ENCODE peak calls at places on chromosomes 11 and 22, in six cellular contexts. V is fibroblast of lung; J is upper lobe of left lung; A is CD8-positive, alpha-beta memory T cell; C is ovary; G is GM23248. U is an unnamed sample.

GRCh38 chr22:47174671-47175111 is 412.2 kb downstream of the TBC1D22A start:
- DNase-seq in V (no peak), J (peak), A (no peak), C (peak), G (no peak), U (no peak)

GRCh38 chr11:62392944-62393628 is 25.7 kb upstream of the SCGB1A1 start:
- DNase-seq in V (no peak), J (no peak), A (peak), C (peak), G (peak), U (peak)

GRCh38 chr22:26573026-26573662 is 16.8 kb downstream of the TPST2 start:
- DNase-seq in V (peak), J (peak), A (no peak), C (no peak), G (no peak), U (no peak)

GRCh38 chr11:118436639-118437045 is 350 bp downstream of the KMT2A start:
- DNase-seq in V (no peak), J (peak), A (peak), C (no peak), G (peak), U (peak)

GRCh38 chr11:79101736-79102135 is 339.1 kb downstream of the TENM4 start:
- DNase-seq in V (no peak), J (no peak), A (no peak), C (no peak), G (no peak), U (no peak)

GRCh38 chr11:63974259-63975143 is at the start of gene COX8A:
- DNase-seq in V (peak), J (peak), A (peak), C (peak), G (peak), U (peak)

GRCh38 chr22:24008381-24009226 is 2.5 kb upstream of the CABIN1 start:
- DNase-seq in V (no peak), J (no peak), A (no peak), C (no peak), G (no peak), U (no peak)

GRCh38 chr11:10587995-10588394 is 19.5 kb upstream of the LYVE1 start:
- DNase-seq in V (no peak), J (no peak), A (no peak), C (no peak), G (no peak), U (no peak)

GRCh38 chr11:61972796-61973602 is 5.6 kb upstream of the FTH1 start:
- DNase-seq in V (peak), J (peak), A (no peak), C (peak), G (peak), U (peak)

GRCh38 chr11:6742260-6742659 is 29.5 kb downstream of the OR2AG2 start:
- DNase-seq in V (no peak), J (no peak), A (no peak), C (no peak), G (no peak), U (no peak)

GRCh38 chr11:74018331-74019005 is 9.6 kb upstream of the UCP3 start:
- DNase-seq in V (peak), J (peak), A (no peak), C (peak), G (peak), U (no peak)

GRCh38 chr22:50739279-50739691 is 1.3 kb downstream of the ACR start:
- DNase-seq in V (no peak), J (no peak), A (no peak), C (no peak), G (no peak), U (no peak)

DNA sequence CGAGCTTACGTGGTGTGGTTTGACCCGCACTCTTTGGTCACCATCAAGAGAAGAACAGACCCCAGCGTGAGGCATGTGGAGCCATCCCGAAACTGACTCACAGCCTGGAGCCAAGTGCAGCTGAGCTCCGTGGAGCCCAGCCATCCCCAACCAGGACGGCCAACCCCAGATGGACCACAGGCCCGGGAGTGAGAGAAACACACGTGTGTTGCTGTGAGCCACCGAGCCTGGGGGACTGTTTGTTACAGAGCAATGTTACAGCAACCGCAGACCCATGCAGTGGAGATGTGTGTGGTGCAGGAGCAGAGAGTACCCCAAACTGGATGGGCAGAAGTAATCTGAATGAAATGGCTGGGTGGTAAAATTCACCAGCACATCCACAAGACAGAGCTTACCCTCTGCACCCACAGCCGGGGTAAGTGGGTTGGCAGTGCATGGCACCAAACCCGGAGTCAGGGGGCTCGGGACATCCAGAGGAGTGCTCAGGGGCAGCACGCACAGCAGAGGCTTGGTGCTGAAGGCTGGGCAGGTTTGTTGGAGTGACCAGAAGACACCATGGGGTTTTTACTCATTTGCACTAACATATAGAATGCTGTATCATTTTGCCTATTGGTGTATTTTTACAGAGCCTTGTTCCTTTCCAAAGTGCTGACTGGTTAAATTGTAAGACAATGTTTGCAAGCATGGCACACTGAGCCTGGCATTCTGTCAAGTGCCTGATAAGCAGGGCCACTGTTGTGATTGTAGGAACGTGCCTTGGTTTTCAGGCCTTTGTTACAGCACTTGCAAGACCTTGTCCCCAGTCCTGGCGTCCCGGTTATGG is 90.4 kb downstream of the RTL6 start:
- DNase-seq in V (no peak), J (peak), A (peak), C (peak), G (no peak), U (no peak)
- H3K27ac ChIP-seq in V (no peak), J (no peak), A (no peak), C (no peak), G (no peak), U (no peak)

GRCh38 chr11:131618203-131618602 is 247.8 kb downstream of the NTM start:
- DNase-seq in V (peak), J (no peak), A (no peak), C (no peak), G (peak), U (no peak)
- H3K27ac ChIP-seq in V (no peak), J (no peak), A (no peak), C (no peak), G (no peak), U (no peak)

GRCh38 chr22:37309221-37310074 is 27.1 kb downstream of the CYTH4 start:
- DNase-seq in V (no peak), J (peak), A (peak), C (no peak), G (no peak), U (no peak)
- H3K27ac ChIP-seq in V (no peak), J (peak), A (peak), C (no peak), G (no peak), U (peak)

GRCh38 chr22:29914165-29914564 is 31.2 kb downstream of the MTMR3 start:
- DNase-seq in V (peak), J (no peak), A (no peak), C (no peak), G (peak), U (peak)
- H3K27ac ChIP-seq in V (no peak), J (no peak), A (no peak), C (no peak), G (peak), U (peak)

GRCh38 chr11:13327421-13327820 is 49.8 kb downstream of the BMAL1 start:
- DNase-seq in V (no peak), J (no peak), A (no peak), C (no peak), G (no peak), U (no peak)

GRCh38 chr11:13328276-13328675 is 50.7 kb downstream of the BMAL1 start:
- DNase-seq in V (no peak), J (no peak), A (no peak), C (no peak), G (no peak), U (no peak)

GRCh38 chr11:13332124-13332523 is 54.5 kb downstream of the BMAL1 start:
- DNase-seq in V (no peak), J (no peak), A (no peak), C (no peak), G (no peak), U (no peak)

GRCh38 chr11:13333456-13333957 is 55.9 kb downstream of the BMAL1 start:
- DNase-seq in V (no peak), J (no peak), A (no peak), C (no peak), G (peak), U (no peak)

DNA sequence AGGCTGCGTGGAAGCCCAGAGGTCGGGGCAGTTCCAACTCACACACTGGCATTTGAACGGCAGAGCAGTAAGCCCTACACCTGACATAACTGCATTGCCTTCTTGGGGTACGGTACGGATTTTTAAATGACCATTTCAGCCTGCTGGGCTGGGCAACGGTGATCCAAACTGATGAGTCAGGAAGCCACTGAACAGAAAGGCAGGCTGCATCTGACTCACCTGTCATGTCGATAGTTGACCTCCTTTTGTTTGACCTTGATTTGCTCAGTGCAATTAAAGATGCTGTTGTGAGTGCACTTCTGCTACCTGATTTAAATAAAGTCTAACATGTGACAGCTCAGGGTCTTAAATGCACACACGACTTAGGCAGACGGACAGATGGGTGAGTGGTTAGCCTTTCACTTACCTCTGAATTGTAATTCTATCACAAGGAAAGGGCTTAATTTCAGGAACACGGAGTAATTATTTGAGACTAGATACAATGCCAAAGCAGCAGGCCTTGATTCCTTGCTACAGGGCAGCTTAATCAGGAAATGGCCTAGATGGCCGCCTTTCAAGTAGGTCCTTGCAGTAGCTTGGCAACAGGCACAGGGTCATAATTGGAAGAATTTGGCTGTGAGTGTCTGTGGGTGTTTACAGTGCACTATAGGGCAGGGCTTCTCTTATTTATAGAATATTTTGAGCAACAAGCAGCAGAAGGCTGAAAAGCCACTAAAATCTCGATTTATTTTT is 52.2 kb downstream of the BMAL1 start:
- DNase-seq in V (no peak), J (peak), A (no peak), C (no peak), G (peak), U (peak)
- H3K27ac ChIP-seq in V (no peak), J (no peak), A (no peak), C (no peak), G (no peak), U (peak)

GRCh38 chr11:44701276-44701675 is 25.5 kb upstream of the TSPAN18 start:
- DNase-seq in V (no peak), J (no peak), A (no peak), C (no peak), G (no peak), U (no peak)

GRCh38 chr11:44699497-44699896 is 27.3 kb upstream of the TSPAN18 start:
- DNase-seq in V (no peak), J (no peak), A (no peak), C (no peak), G (no peak), U (no peak)

GRCh38 chr11:44700009-44700408 is 26.8 kb upstream of the TSPAN18 start:
- DNase-seq in V (no peak), J (no peak), A (no peak), C (no peak), G (no peak), U (no peak)

GRCh38 chr11:44695169-44695833 is 31.5 kb upstream of the TSPAN18 start:
- DNase-seq in V (no peak), J (no peak), A (no peak), C (no peak), G (no peak), U (no peak)

DNA sequence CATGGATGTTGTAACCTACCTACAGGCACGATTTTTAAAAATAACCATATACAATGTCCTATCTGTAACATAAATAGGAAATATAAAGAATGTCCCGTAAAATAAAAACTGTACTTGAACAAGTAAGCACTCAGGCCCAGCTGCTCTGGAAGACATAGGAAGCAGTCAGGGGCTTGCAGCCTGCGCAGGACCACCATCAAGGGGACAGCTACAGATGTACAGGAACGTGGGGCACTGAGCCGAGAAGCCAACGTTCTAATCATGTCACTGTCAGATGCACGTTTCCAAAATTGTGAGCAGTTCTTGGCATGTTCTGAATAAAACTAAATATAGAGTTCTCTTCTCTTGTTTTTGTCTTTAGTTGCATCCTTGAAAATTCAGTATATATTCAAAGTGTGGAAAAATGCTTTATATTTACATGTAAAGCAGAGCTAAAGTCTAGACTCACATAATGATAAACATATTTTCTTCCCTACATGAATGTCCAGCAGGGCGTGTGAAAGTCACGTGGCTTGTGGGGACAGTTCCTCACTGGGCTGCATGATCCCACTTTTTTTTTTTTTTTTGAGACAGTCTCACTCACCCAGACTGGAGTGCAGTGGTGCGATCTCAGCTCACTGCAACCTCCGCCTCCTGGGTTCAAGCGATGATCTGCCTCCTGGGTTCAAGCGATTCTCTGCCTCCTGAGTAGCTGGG is 28.4 kb upstream of the TSPAN18 start:
- DNase-seq in V (no peak), J (no peak), A (no peak), C (no peak), G (no peak), U (no peak)
- H3K27ac ChIP-seq in V (no peak), J (no peak), A (no peak), C (no peak), G (no peak), U (no peak)

GRCh38 chr22:31080164-31080847 is 812 bp upstream of the SMTN start:
- DNase-seq in V (no peak), J (no peak), A (no peak), C (no peak), G (no peak), U (no peak)
- H3K27ac ChIP-seq in V (peak), J (peak), A (no peak), C (peak), G (peak), U (peak)

GRCh38 chr11:69645801-69646492 is 5.0 kb downstream of the CCND1 start:
- DNase-seq in V (no peak), J (no peak), A (peak), C (no peak), G (peak), U (no peak)
- H3K27ac ChIP-seq in V (no peak), J (no peak), A (no peak), C (no peak), G (peak), U (peak)